ENCODE peak calls at places on chromosomes 2 and 18, in seven cellular contexts. S is astrocyte of the spinal cord, D is fibroblast of lung, J is AG04450, N is astrocyte of the cerebellum, F is left lung, L is colonic mucosa. Z is an unnamed sample.

GRCh38 chr2:38734299-38735058 is 16.7 kb downstream of the SRSF7 start:
- DNase-seq in L (no peak), D (no peak), J (no peak), N (no peak), F (no peak), S (no peak), Z (no peak)

GRCh38 chr2:29361255-29361654 is 246.0 kb downstream of the CLIP4 start:
- DNase-seq in D (peak), J (no peak), N (no peak), F (no peak), L (no peak), S (peak), Z (no peak)

GRCh38 chr18:75045249-75045648 is 163.7 kb downstream of the PTGR3 start:
- DNase-seq in F (no peak), D (no peak), J (no peak), N (no peak), S (no peak), L (no peak), Z (no peak)

GRCh38 chr2:31354837-31355236 is 59.7 kb downstream of the XDH start:
- DNase-seq in J (no peak), L (no peak), D (peak), S (peak), N (no peak), F (no peak), Z (no peak)

GRCh38 chr18:23977709-23978483 is 36.7 kb upstream of the TTC39C start:
- DNase-seq in D (peak), L (no peak), F (no peak), S (peak), J (no peak), N (no peak), Z (no peak)

GRCh38 chr2:144099340-144099739 is 420.6 kb downstream of the ZEB2 start:
- DNase-seq in D (peak), N (no peak), L (no peak), S (no peak), F (no peak), J (no peak), Z (no peak)

GRCh38 chr2:16152928-16153753 is 212.8 kb downstream of the MYCN start:
- DNase-seq in L (no peak), F (no peak), N (no peak), S (no peak), D (no peak), J (no peak), Z (no peak)

GRCh38 chr2:236731767-236732580 is 162.3 kb downstream of the ACKR3 start:
- DNase-seq in L (peak), F (no peak), N (no peak), J (no peak), D (no peak), S (peak), Z (peak)

GRCh38 chr18:46297621-46298020 is 193.4 kb downstream of the HAUS1 start:
- DNase-seq in F (no peak), S (peak), L (no peak), N (peak), J (no peak), D (peak), Z (no peak)

GRCh38 chr2:44245068-44245861 is 30.0 kb upstream of the SLC3A1 start:
- DNase-seq in J (no peak), L (peak), N (no peak), S (no peak), F (no peak), D (no peak), Z (no peak)

GRCh38 chr2:203225423-203226039 is 13.3 kb upstream of the CYP20A1 start:
- DNase-seq in J (no peak), S (no peak), L (no peak), F (no peak), D (peak), N (no peak), Z (no peak)

GRCh38 chr2:4662161-4662779 is 958.9 kb downstream of the DCDC2C start:
- DNase-seq in F (no peak), D (peak), N (no peak), L (no peak), S (peak), J (no peak), Z (no peak)

GRCh38 chr2:64932327-64933216 is 56.6 kb upstream of the SLC1A4 start:
- DNase-seq in J (no peak), N (no peak), D (no peak), L (no peak), S (no peak), F (no peak), Z (no peak)
- H3K4me3 ChIP-seq in J (no peak), N (no peak), D (no peak), L (no peak), S (no peak), F (no peak), Z (no peak)

GRCh38 chr2:158091647-158092046 is 10.0 kb upstream of the UPP2 start:
- DNase-seq in F (no peak), N (no peak), J (no peak), D (no peak), S (no peak), L (no peak), Z (no peak)

GRCh38 chr2:158095269-158095668 is 6.4 kb upstream of the UPP2 start:
- DNase-seq in N (no peak), S (no peak), J (no peak), L (no peak), D (no peak), F (no peak), Z (no peak)

GRCh38 chr2:158095912-158096311 is 5.8 kb upstream of the UPP2 start:
- DNase-seq in D (no peak), F (no peak), S (no peak), J (no peak), N (no peak), L (no peak), Z (no peak)

GRCh38 chr2:158097481-158097880 is 4.2 kb upstream of the UPP2 start:
- DNase-seq in L (no peak), D (no peak), N (no peak), S (no peak), F (no peak), J (no peak), Z (no peak)

GRCh38 chr2:158094487-158095092 is 7.1 kb upstream of the UPP2 start:
- DNase-seq in S (no peak), D (no peak), F (no peak), L (peak), N (no peak), J (no peak), Z (no peak)
- TF ChIP-seq CTCF in S (no peak), D (no peak), F (no peak), L (no peak), N (no peak), J (no peak), Z (no peak)

GRCh38 chr18:13223341-13224148 is 5.0 kb downstream of the LDLRAD4 start:
- DNase-seq in N (no peak), D (no peak), J (no peak), F (no peak), S (no peak), L (peak), Z (no peak)
- H3K4me3 ChIP-seq in N (no peak), D (no peak), J (no peak), F (no peak), S (no peak), L (no peak), Z (no peak)

GRCh38 chr2:188319845-188320244 is 28.2 kb downstream of the GULP1 start:
- DNase-seq in S (no peak), F (no peak), L (no peak), N (no peak), J (no peak), D (no peak), Z (no peak)
- TF ChIP-seq CTCF in S (no peak), F (no peak), L (no peak), N (no peak), J (no peak), D (no peak), Z (peak)

GRCh38 chr2:136139601-136140000 is 21.7 kb upstream of the CXCR4 start:
- DNase-seq in J (no peak), F (no peak), D (no peak), N (no peak), S (no peak), L (no peak), Z (no peak)
- H3K4me3 ChIP-seq in J (no peak), F (no peak), D (no peak), N (no peak), S (no peak), L (no peak), Z (no peak)

DNA sequence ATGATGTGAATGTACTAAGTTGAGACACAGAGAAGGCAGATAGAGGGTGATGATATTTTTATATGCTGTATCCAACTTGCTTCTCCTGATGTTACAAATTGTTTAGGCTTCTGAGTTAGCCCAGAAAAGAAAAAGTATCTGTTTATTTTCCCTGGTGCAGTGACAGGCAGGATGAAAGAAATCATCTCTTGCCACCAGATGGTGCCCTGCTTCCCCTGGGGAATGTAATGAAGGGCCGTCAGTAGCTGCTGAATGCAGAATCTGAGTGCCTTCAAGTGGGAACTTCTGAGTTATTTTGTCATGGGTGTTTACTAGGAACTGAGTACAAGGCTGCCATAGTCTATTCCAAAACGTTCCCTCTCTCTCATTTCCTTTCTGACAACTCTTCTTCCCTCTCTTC is 525.6 kb downstream of the MBD2 start:
- DNase-seq in J (no peak), D (peak), L (peak), N (peak), F (peak), S (peak), Z (peak)
- TF ChIP-seq CTCF in J (peak), D (no peak), L (peak), N (peak), F (peak), S (peak), Z (peak)

GRCh38 chr2:73294239-73294638 is 891 bp upstream of the EGR4 start:
- DNase-seq in N (no peak), F (no peak), D (no peak), L (no peak), J (no peak), S (no peak), Z (no peak)
- H3K4me3 ChIP-seq in N (no peak), F (no peak), D (no peak), L (no peak), J (no peak), S (no peak), Z (no peak)

GRCh38 chr2:241125626-241126025 is 23.5 kb upstream of the MTERF4 start:
- DNase-seq in D (no peak), L (no peak), S (no peak), N (no peak), J (no peak), F (no peak), Z (no peak)

GRCh38 chr2:241126201-241126611 is 23.1 kb downstream of the PASK start:
- DNase-seq in J (no peak), N (no peak), L (no peak), S (no peak), D (no peak), F (no peak), Z (no peak)

GRCh38 chr2:241126771-241127202 is 22.5 kb downstream of the PASK start:
- DNase-seq in S (no peak), F (no peak), L (no peak), N (no peak), J (no peak), D (no peak), Z (no peak)

GRCh38 chr2:241122376-241123002 is 20.4 kb upstream of the MTERF4 start:
- DNase-seq in N (no peak), S (no peak), D (no peak), F (no peak), L (no peak), J (no peak), Z (no peak)

GRCh38 chr2:241123816-241124536 is 21.9 kb upstream of the MTERF4 start:
- DNase-seq in F (peak), N (no peak), S (no peak), J (no peak), L (no peak), D (no peak), Z (no peak)
- TF ChIP-seq CTCF in F (no peak), N (no peak), S (no peak), J (no peak), L (no peak), D (no peak), Z (no peak)

GRCh38 chr2:104863229-104863584 is 9.3 kb downstream of the POU3F3 start:
- DNase-seq in S (peak), F (no peak), L (no peak), J (no peak), N (no peak), D (no peak), Z (no peak)

GRCh38 chr2:104863585-104864279 is 9.8 kb downstream of the POU3F3 start:
- DNase-seq in L (no peak), S (peak), D (peak), N (no peak), F (no peak), J (no peak), Z (no peak)

GRCh38 chr2:104864280-104864599 is 10.3 kb downstream of the POU3F3 start:
- DNase-seq in L (no peak), S (peak), D (no peak), F (no peak), N (no peak), J (no peak), Z (no peak)

GRCh38 chr2:104861295-104862060 is 7.6 kb downstream of the POU3F3 start:
- DNase-seq in F (no peak), N (no peak), J (no peak), S (no peak), L (no peak), D (no peak), Z (no peak)

GRCh38 chr2:104862061-104862941 is 8.4 kb downstream of the POU3F3 start:
- DNase-seq in S (peak), L (peak), J (no peak), F (no peak), N (no peak), D (peak), Z (no peak)
- H3K4me3 ChIP-seq in S (peak), L (no peak), J (no peak), F (no peak), N (peak), D (no peak), Z (no peak)

GRCh38 chr2:9139491-9140443 is 66.8 kb upstream of the ASAP2 start:
- DNase-seq in S (peak), N (no peak), F (peak), L (peak), D (peak), J (no peak), Z (no peak)

GRCh38 chr2:9136997-9137819 is 69.4 kb upstream of the ASAP2 start:
- DNase-seq in D (no peak), L (peak), S (no peak), J (no peak), F (no peak), N (no peak), Z (no peak)

GRCh38 chr2:9135804-9136558 is 70.6 kb upstream of the ASAP2 start:
- DNase-seq in J (peak), S (peak), D (peak), L (no peak), N (no peak), F (no peak), Z (no peak)

GRCh38 chr2:9140570-9141378 is 65.8 kb upstream of the ASAP2 start:
- DNase-seq in J (peak), F (no peak), L (no peak), S (no peak), D (peak), N (no peak), Z (no peak)

DNA sequence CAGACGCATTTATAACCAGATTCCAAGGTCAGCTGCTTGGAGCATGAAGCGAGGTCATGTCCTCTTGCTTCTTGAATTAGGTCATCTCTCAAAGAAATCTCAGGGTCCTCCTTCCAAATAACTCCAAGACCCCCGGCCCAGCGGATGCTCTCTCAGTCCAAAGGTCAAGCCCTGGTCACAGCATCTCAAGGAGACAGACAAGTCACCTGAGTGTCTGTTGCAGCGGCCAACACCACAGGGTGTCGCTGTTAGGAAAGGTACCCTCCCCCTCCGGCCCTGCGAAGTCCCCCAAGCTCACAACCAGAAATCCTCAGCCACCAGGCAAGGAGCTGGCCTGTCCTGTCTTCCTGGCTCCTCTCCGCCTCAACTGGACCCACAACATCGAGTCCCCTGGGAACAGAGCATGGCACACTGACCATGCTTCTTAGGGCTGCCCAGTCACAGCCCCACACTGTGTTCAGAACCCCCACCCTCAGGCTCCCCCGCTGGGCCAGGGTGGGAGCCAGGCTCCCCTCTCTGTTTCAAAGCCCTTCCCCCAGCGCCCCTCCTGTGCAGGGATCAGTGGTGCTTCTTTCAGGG is 68.0 kb upstream of the ASAP2 start:
- DNase-seq in D (peak), N (no peak), L (peak), J (no peak), S (no peak), F (no peak), Z (no peak)
- TF ChIP-seq CTCF in D (no peak), N (peak), L (no peak), J (peak), S (peak), F (no peak), Z (no peak)